ENCODE peak calls at places on chromosomes 1 and 21, in four cellular contexts. Z is ovary; X is cardiac muscle cell; V is CD8-positive, alpha-beta memory T cell. W is an unnamed sample.

GRCh38 chr1:12435639-12436344 is 182.2 kb downstream of the DHRS3 start:
- DNase-seq in X (peak; percentile 69), Z (no peak), V (no peak), W (no peak)

GRCh38 chr1:4733446-4734175 is 79.2 kb downstream of the AJAP1 start:
- DNase-seq in V (no peak), X (no peak), Z (no peak), W (no peak)

GRCh38 chr1:209883341-209883971 is 54.6 kb upstream of the SYT14 start:
- DNase-seq in X (peak; percentile 68), V (no peak), Z (no peak), W (no peak)

GRCh38 chr1:150564051-150564991 is 15.1 kb downstream of the MCL1 start:
- DNase-seq in Z (no peak), V (no peak), X (peak; percentile 53), W (no peak)

GRCh38 chr1:19739628-19740027 is 60.1 kb downstream of the TMCO4 start:
- DNase-seq in V (no peak), X (no peak), Z (no peak), W (no peak)

GRCh38 chr1:183780159-183780558 is 24.8 kb upstream of the RGL1 start:
- DNase-seq in X (no peak), Z (no peak), V (no peak), W (no peak)

GRCh38 chr1:234658143-234658542 is 48.2 kb upstream of the IRF2BP2 start:
- DNase-seq in X (peak; percentile 61), Z (no peak), V (no peak), W (no peak)

GRCh38 chr1:207565546-207566468 is 69.8 kb downstream of the CR1 start:
- DNase-seq in Z (no peak), V (no peak), X (peak; percentile 17), W (peak; percentile 16)

GRCh38 chr1:221279146-221279545 is 399.9 kb downstream of the HLX start:
- DNase-seq in X (no peak), V (no peak), Z (no peak), W (no peak)

GRCh38 chr1:20357796-20358195 is 67.1 kb downstream of the VWA5B1 start:
- DNase-seq in V (no peak), Z (no peak), X (no peak), W (no peak)

GRCh38 chr1:26767714-26768113 is 20.0 kb upstream of the PIGV start:
- DNase-seq in Z (no peak), V (no peak), X (no peak), W (no peak)

GRCh38 chr1:107496002-107496401 is 355.2 kb downstream of the NTNG1 start:
- DNase-seq in V (no peak), Z (no peak), X (no peak), W (no peak)

DNA sequence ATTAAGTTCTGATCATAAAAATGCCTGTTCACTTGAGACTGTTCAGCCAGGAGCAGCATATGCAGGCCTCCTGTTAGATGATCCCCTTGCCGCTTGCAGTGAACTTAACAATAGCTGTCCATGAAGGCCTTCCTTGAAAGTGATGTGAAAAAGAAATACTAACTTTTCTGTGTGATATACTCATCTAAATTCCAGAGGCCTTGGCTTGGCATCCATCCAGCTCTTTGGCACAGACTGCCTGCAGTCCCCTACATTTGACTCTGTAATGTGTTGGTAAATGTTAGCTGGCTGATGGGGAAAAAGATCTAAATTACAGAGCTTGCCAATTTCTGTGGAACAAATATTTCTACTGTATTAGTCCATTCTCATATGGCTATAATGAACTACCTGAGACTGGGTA is 73.7 kb downstream of the KCNK2 start:
- DNase-seq in V (no peak), Z (no peak), X (peak; percentile 27), W (no peak)
- H3K27ac ChIP-seq in V (no peak overlapping the region), Z (no peak overlapping the region), X (no peak overlapping the region), W (no peak overlapping the region)

DNA sequence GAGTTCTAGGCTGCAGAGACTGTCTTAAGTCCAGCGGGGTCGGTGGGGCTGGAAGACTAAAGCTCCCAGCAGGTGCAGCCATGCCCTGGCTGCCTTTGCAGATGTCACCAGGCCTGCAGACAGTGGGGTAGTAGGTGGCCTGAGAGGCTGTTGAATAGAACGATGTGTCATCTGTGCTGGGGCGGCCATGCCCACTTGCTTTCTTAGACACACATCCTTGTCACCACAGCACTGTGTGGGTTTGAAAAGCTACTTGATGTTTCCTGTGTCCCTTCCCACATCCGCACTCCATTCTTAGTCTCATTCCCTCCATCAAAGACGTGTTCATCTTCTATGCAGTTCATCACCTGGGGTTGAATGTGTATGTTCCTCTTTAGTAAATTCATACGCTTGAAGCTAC is 184.5 kb upstream of the TMEM51 start:
- DNase-seq in V (no peak), Z (no peak), X (no peak), W (no peak)
- H3K27ac ChIP-seq in V (no peak overlapping the region), Z (no peak overlapping the region), X (peak overlapping the region; percentile 56), W (peak overlapping the region; percentile 73)

GRCh38 chr1:196650403-196650802 is 1.4 kb upstream of the CFH start:
- DNase-seq in Z (no peak), X (no peak), V (no peak), W (no peak)
- H3K27ac ChIP-seq in Z (no peak overlapping the region), X (no peak overlapping the region), V (no peak overlapping the region), W (no peak overlapping the region)

DNA sequence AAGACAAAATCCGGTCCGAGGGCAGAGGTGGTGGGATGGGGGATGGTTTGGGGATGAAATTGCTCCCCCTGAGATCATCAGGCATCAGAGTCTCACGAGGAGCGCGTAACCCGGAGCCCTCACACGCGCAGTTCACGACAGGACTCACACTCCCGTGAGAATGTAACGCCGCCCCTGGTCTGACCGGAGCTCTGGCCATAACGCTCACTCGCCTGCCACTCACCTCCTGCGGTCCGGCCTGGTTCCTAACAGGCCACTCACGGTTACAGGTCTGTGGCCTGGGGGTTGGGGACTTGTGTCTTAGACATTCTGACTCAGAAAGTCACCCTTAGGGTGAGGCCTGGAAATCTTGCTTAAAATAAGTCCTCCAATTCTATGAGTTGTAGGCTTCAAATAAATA is 19.8 kb downstream of the MAP1LC3C start:
- DNase-seq in V (no peak), Z (no peak), X (no peak), W (no peak)
- H3K27ac ChIP-seq in V (no peak overlapping the region), Z (no peak overlapping the region), X (no peak overlapping the region), W (no peak overlapping the region)

DNA sequence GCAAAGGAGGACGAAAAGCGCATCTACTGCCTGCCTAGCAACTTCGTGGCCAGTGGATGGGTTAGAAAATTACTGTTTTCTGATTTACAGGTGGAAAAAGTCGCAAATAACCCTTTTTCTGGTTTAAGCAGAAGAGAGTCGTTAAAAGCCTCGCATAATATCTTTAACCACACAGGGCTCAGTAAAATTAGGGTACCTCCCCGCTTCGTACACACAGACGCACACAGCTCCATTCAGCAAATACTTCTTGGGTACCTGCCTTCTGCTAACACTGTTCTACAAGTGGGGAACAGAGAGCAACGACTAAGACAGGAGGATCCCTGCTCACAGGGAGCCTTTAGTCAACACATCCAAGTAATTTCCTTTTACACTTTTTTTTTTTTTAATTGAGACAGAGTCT is 704 bp downstream of the ALG6 start:
- DNase-seq in Z (no peak), V (no peak), X (no peak), W (no peak)
- H3K27ac ChIP-seq in Z (peak overlapping the region; percentile 32), V (peak overlapping the region; percentile 81), X (peak overlapping the region; percentile 52), W (peak overlapping the region; percentile 49)

GRCh38 chr1:203478231-203478630 is 2.6 kb downstream of the PRELP start:
- DNase-seq in X (no peak), Z (no peak), V (no peak), W (no peak)

GRCh38 chr1:203478986-203479385 is 3.4 kb downstream of the PRELP start:
- DNase-seq in V (no peak), Z (no peak), X (no peak), W (no peak)

GRCh38 chr1:203479646-203480045 is 4.0 kb downstream of the PRELP start:
- DNase-seq in X (no peak), Z (no peak), V (no peak), W (no peak)

GRCh38 chr1:203476223-203476622 is 617 bp downstream of the PRELP start:
- DNase-seq in Z (no peak), V (no peak), X (no peak), W (no peak)

GRCh38 chr1:203477748-203478147 is 2.1 kb downstream of the PRELP start:
- DNase-seq in X (no peak), V (no peak), Z (no peak), W (no peak)
- H3K27ac ChIP-seq in X (no peak overlapping the region), V (no peak overlapping the region), Z (peak overlapping the region; percentile 84), W (peak overlapping the region; percentile 48)

GRCh38 chr21:44985441-44986401 is 45.9 kb downstream of the SLX9 start:
- DNase-seq in Z (no peak), V (no peak), X (no peak), W (no peak)
- H3K27ac ChIP-seq in Z (no peak overlapping the region), V (no peak overlapping the region), X (peak overlapping the region; percentile 10), W (no peak overlapping the region)

GRCh38 chr21:34612056-34612455 is 2.9 kb downstream of the RCAN1 start:
- DNase-seq in V (no peak), Z (no peak), X (no peak), W (no peak)

GRCh38 chr21:34614443-34614692 is 545 bp downstream of the RCAN1 start:
- DNase-seq in X (no peak), Z (peak; percentile 29), V (no peak), W (no peak)

GRCh38 chr21:34613679-34614442 is 1.1 kb downstream of the RCAN1 start:
- DNase-seq in V (no peak), Z (peak; percentile 28), X (peak; percentile 13), W (no peak)

GRCh38 chr21:34611528-34611927 is 3.4 kb downstream of the RCAN1 start:
- DNase-seq in X (no peak), Z (no peak), V (no peak), W (no peak)

DNA sequence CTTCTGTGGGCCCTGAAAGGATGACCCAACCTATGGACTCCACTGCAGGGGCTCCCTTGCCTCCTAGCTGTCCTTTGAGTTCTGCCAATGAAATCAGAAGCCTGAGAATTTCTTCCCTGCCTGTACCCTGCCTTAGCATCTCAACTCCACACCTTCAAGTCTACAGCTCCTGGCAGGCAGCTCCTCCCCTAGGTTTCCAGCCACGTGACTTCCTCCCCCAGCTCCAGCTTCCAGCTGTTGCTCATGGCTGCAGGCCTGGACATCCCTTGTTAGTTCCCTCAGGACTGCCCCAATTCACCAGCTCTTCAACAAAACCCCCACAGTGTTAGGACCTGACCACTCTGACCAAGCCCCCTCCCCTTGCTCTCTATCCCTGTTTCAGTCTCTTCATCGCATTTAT is 2.4 kb downstream of the RCAN1 start:
- DNase-seq in X (peak; percentile 12), V (no peak), Z (no peak), W (no peak)
- H3K27ac ChIP-seq in X (no peak overlapping the region), V (no peak overlapping the region), Z (no peak overlapping the region), W (no peak overlapping the region)

GRCh38 chr1:53982034-53982761 is 35.8 kb downstream of the LDLRAD1 start:
- DNase-seq in V (no peak), X (peak; percentile 66), Z (peak; percentile 47), W (peak; percentile 45)

GRCh38 chr1:53984701-53985100 is 33.3 kb downstream of the LDLRAD1 start:
- DNase-seq in Z (no peak), X (no peak), V (no peak), W (no peak)

GRCh38 chr1:53979712-53980450 is 33.7 kb downstream of the LRRC42 start:
- DNase-seq in X (no peak), V (no peak), Z (no peak), W (no peak)

GRCh38 chr1:53981220-53981619 is 35.1 kb downstream of the LRRC42 start:
- DNase-seq in V (no peak), Z (no peak), X (no peak), W (no peak)

GRCh38 chr1:53982762-53983101 is 35.3 kb downstream of the LDLRAD1 start:
- DNase-seq in Z (no peak), V (no peak), X (no peak), W (no peak)
- H3K27ac ChIP-seq in Z (peak overlapping the region; percentile 39), V (no peak overlapping the region), X (no peak overlapping the region), W (no peak overlapping the region)

W was measured in testis.